ENCODE peak calls at places on chromosome 12, in five cellular contexts. R is HFFc6, I is suprapubic skin, M is GM12864, B is heart right ventricle. N is an unnamed sample.

GRCh38 chr12:105409881-105410471 is 79.5 kb downstream of the C12orf75 start:
- DNase-seq in R (no peak), I (no peak), M (no peak), B (peak), N (no peak)

GRCh38 chr12:113697104-113697503 is 225.4 kb upstream of the LHX5 start:
- DNase-seq in R (no peak), I (no peak), M (no peak), B (no peak), N (no peak)

GRCh38 chr12:121240484-121241202 is 30.7 kb downstream of the P2RX4 start:
- DNase-seq in R (no peak), I (peak), M (no peak), B (peak), N (peak)

GRCh38 chr12:6699989-6700645 is 498 bp downstream of the PIANP start:
- DNase-seq in R (no peak), I (no peak), M (no peak), B (no peak), N (no peak)

GRCh38 chr12:89665556-89665955 is 43.1 kb downstream of the ATP2B1 start:
- DNase-seq in R (no peak), I (no peak), M (no peak), B (no peak), N (no peak)

GRCh38 chr12:123829561-123829960 is 67.5 kb downstream of the DNAH10 start:
- DNase-seq in R (no peak), I (no peak), M (no peak), B (no peak), N (no peak)

GRCh38 chr12:94879542-94879941 is 124.0 kb downstream of the NDUFA12 start:
- DNase-seq in R (no peak), I (no peak), M (no peak), B (no peak), N (no peak)

GRCh38 chr12:2930865-2931264 is 28.3 kb upstream of the TEAD4 start:
- DNase-seq in R (no peak), I (no peak), M (no peak), B (no peak), N (no peak)

GRCh38 chr12:111753144-111753881 is 13.4 kb upstream of the ALDH2 start:
- DNase-seq in R (no peak), I (no peak), M (no peak), B (peak), N (peak)

GRCh38 chr12:92942905-92943304 is 13.8 kb upstream of the EEA1 start:
- DNase-seq in R (peak), I (no peak), M (no peak), B (no peak), N (no peak)

GRCh38 chr12:92945659-92946220 is 16.6 kb upstream of the EEA1 start:
- DNase-seq in R (no peak), I (no peak), M (no peak), B (no peak), N (no peak)

GRCh38 chr12:92947589-92948215 is 18.6 kb upstream of the EEA1 start:
- DNase-seq in R (no peak), I (no peak), M (no peak), B (no peak), N (no peak)

GRCh38 chr12:92938623-92939022 is 9.5 kb upstream of the EEA1 start:
- DNase-seq in R (no peak), I (no peak), M (no peak), B (no peak), N (no peak)

DNA sequence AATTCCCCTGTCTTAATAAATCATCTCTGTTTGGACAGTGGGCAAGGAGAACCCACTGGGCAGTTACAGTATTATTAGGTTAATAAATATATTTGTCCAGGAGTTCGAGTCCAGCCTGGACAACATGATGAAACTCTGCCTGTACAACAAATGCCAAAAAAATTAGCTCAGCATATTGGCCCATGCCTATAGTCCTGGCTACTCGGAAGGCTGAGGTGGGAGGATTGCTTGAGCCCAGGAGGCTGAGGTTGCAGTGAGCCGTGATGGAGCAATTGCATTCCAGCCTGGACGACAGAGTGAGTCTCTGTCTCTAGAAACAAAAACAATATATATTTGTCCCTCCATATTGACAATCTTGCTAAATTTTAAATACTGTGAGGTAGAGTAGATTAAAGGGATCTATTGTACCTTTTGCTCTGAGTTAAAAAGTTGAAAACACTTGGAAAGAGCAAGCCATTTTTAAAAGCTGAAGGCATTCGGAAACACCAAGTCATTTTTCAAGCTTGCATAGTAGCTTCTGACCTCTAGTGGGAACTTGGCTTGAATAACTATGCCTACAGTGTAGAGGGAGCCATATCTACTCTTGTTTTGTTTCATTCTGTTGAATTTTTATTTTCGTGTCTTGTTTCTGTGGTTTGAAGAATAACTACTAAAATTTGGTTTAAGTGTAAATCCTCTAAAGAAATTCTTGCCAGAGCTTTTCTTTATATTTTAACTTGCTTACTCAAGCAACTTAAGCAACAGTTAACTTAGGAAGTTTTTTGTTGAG is 14.6 kb upstream of the EEA1 start:
- DNase-seq in R (no peak), I (no peak), M (peak), B (no peak), N (no peak)
- TF ChIP-seq CTCF in R (peak), I (no peak), M (peak), B (no peak), N (peak)

GRCh38 chr12:115398311-115398781 is 714.4 kb upstream of the TBX3 start:
- DNase-seq in R (peak), I (no peak), M (no peak), B (no peak), N (no peak)
- TF ChIP-seq CTCF in R (peak), I (no peak), M (no peak), B (no peak), N (no peak)

DNA sequence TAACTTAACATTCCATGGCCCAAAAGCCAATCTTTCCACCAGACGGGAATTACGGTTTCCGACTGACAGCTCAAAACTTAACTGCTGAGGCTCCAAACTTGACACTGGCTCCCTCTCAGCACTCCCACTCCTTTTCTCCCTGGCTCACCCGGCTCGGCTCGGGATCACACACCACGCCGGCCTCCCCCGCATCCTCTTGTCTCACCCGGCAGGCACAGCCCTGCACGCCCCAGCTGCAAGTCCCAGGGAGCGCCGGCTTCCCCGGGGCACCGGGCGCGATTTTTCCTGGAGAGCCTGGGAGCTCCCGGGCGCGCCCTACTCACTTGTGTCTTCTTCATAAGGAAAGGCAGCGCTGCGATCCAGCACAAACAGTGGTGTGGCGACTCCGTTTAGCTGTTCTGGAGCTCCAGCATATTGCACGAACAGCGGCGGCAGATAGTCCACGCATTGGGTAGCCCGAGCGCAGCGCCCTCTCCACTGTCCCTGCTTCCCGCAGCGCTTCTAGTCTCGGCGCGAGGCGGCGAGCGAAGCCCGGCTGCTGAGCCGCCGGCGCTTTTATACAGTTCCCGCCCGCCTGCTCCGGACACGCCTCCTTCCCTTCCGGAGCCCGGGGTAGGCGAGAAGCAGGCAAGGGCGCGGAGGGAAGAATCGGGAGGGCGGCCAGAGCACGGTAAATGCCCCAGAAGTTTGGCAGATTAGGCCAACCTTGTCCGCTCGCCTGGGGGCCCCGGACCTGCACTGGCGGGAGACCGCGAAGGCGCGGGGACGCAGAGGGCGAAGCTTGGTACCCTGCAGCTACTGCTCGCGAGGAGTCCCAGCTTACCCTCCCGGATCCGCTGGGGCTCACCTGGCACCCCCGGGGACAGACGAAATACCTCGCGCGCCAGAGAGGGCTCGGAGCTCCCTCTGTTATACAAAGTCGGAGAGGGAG is at the start of gene KITLG:
- DNase-seq in R (peak), I (peak), M (no peak), B (peak), N (peak)
- TF ChIP-seq CTCF in R (peak), I (no peak), M (no peak), B (no peak), N (no peak)

GRCh38 chr12:7970475-7971252 is 34.7 kb upstream of the SLC2A3 start:
- DNase-seq in R (peak), I (peak), M (no peak), B (peak), N (peak)
- TF ChIP-seq CTCF in R (peak), I (no peak), M (no peak), B (no peak), N (no peak)